ENCODE peak calls at places on chromosomes 16 and 17, in nine cellular contexts. S, H, I, Q, X, R, F, K and W are unnamed samples. For H3K4me1, the result is how much of the 10 kb centered on the place peaks cover.

GRCh38 chr17:14061666-14062560 is 7.4 kb upstream of the COX10 start:
- DNase-seq in S (no peak), H (no peak), I (no peak), Q (no peak), X (peak), R (no peak), F (no peak), K (peak), W (peak)

GRCh38 chr17:32487460-32488176 is 825 bp downstream of the CDK5R1 start:
- DNase-seq in S (no peak), H (peak), I (no peak), Q (peak), X (no peak), R (no peak), F (peak), K (no peak), W (no peak)

GRCh38 chr16:81440888-81441663 is 3.5 kb upstream of the CMIP start:
- DNase-seq in S (no peak), H (no peak), I (no peak), Q (no peak), X (no peak), R (no peak), F (no peak), K (no peak), W (no peak)

GRCh38 chr16:12208341-12209035 is 232.0 kb downstream of the SNX29 start:
- DNase-seq in S (no peak), H (no peak), I (no peak), Q (no peak), X (no peak), R (no peak), F (no peak), K (no peak), W (peak)

GRCh38 chr17:47879776-47880452 is 16.1 kb upstream of the SP2 start:
- DNase-seq in S (no peak), H (no peak), I (no peak), Q (no peak), X (no peak), R (no peak), F (no peak), K (no peak), W (no peak)

GRCh38 chr17:45241315-45242011 is 19.8 kb downstream of the FMNL1 start:
- DNase-seq in S (peak), H (peak), I (no peak), Q (no peak), X (peak), R (no peak), F (peak), K (no peak), W (no peak)

GRCh38 chr17:7781467-7781866 is 52.5 kb upstream of the KDM6B start:
- DNase-seq in S (no peak), H (no peak), I (peak), Q (no peak), X (no peak), R (no peak), F (no peak), K (no peak), W (no peak)

GRCh38 chr17:40526668-40527067 is 25.2 kb upstream of the TNS4 start:
- DNase-seq in S (no peak), H (no peak), I (no peak), Q (peak), X (no peak), R (no peak), F (no peak), K (peak), W (no peak)

GRCh38 chr17:76988796-76989195 is 120.6 kb downstream of the MGAT5B start:
- DNase-seq in S (no peak), H (no peak), I (no peak), Q (peak), X (no peak), R (no peak), F (no peak), K (no peak), W (no peak)

GRCh38 chr16:50099957-50100648 is 34.3 kb downstream of the HEATR3 start:
- DNase-seq in S (no peak), H (no peak), I (no peak), Q (no peak), X (peak), R (no peak), F (no peak), K (no peak), W (peak)

GRCh38 chr16:85767569-85767968 is 16.7 kb upstream of the C16orf74 start:
- DNase-seq in S (no peak), H (no peak), I (no peak), Q (no peak), X (no peak), R (peak), F (no peak), K (no peak), W (peak)

GRCh38 chr16:63714876-63715275 is 1407.0 kb downstream of the CDH11 start:
- DNase-seq in S (peak), H (no peak), I (no peak), Q (no peak), X (peak), R (no peak), F (no peak), K (no peak), W (no peak)

GRCh38 chr16:57042157-57043111 is 49.9 kb upstream of the CPNE2 start:
- DNase-seq in S (no peak), H (no peak), I (peak), Q (peak), X (no peak), R (no peak), F (no peak), K (no peak), W (peak)

GRCh38 chr16:89009343-89010209 is 32.6 kb upstream of the CBFA2T3 start:
- DNase-seq in S (no peak), H (peak), I (peak), Q (peak), X (no peak), R (no peak), F (no peak), K (no peak), W (no peak)

GRCh38 chr16:82732461-82732860 is 105.7 kb downstream of the CDH13 start:
- DNase-seq in S (no peak), H (no peak), I (no peak), Q (no peak), X (no peak), R (no peak), F (no peak), K (no peak), W (no peak)

GRCh38 chr17:81365148-81365600 is 30.1 kb upstream of the BAHCC1 start:
- DNase-seq in S (peak), H (peak), I (no peak), Q (peak), X (peak), R (no peak), F (peak), K (peak), W (peak)

GRCh38 chr16:30958164-30959083 is 870 bp downstream of the SETD1A start:
- DNase-seq in S (peak), H (peak), I (peak), Q (peak), X (no peak), R (no peak), F (no peak), K (peak), W (no peak)

GRCh38 chr17:34822007-34822737 is 139.1 kb downstream of the CCT6B start:
- DNase-seq in S (no peak), H (no peak), I (no peak), Q (no peak), X (no peak), R (no peak), F (no peak), K (no peak), W (no peak)

GRCh38 chr17:82745524-82745923 is 6.3 kb upstream of the TBCD start:
- DNase-seq in S (no peak), H (peak), I (no peak), Q (no peak), X (no peak), R (no peak), F (no peak), K (no peak), W (no peak)

GRCh38 chr16:12256880-12257279 is 280.3 kb downstream of the SNX29 start:
- DNase-seq in S (no peak), H (no peak), I (no peak), Q (no peak), X (no peak), R (no peak), F (no peak), K (no peak), W (peak)

GRCh38 chr17:82461827-82462524 is 3.4 kb downstream of the NARF start:
- DNase-seq in S (peak), H (no peak), I (no peak), Q (no peak), X (no peak), R (no peak), F (no peak), K (no peak), W (no peak)

GRCh38 chr17:45296003-45296832 is 20.6 kb downstream of the MAP3K14 start:
- DNase-seq in S (no peak), H (peak), I (peak), Q (peak), X (no peak), R (no peak), F (peak), K (no peak), W (peak)

GRCh38 chr16:84196101-84196500 is 5.1 kb downstream of the ADAD2 start:
- DNase-seq in S (no peak), H (no peak), I (no peak), Q (no peak), X (no peak), R (no peak), F (peak), K (no peak), W (no peak)

GRCh38 chr17:13750783-13751484 is 149.2 kb upstream of the HS3ST3A1 start:
- DNase-seq in S (no peak), H (no peak), I (no peak), Q (no peak), X (no peak), R (no peak), F (no peak), K (no peak), W (no peak)

GRCh38 chr17:61324540-61324868 is 75.1 kb upstream of the TBX2 start:
- DNase-seq in S (no peak), H (no peak), I (no peak), Q (no peak), X (no peak), R (peak), F (no peak), K (no peak), W (no peak)

GRCh38 chr17:61321344-61321743 is 78.3 kb upstream of the TBX2 start:
- DNase-seq in S (no peak), H (no peak), I (no peak), Q (no peak), X (no peak), R (no peak), F (no peak), K (no peak), W (no peak)

GRCh38 chr17:61322316-61323014 is 77.2 kb upstream of the TBX2 start:
- DNase-seq in S (no peak), H (no peak), I (no peak), Q (no peak), X (no peak), R (no peak), F (no peak), K (no peak), W (no peak)

GRCh38 chr17:61323696-61324539 is 75.7 kb upstream of the TBX2 start:
- DNase-seq in S (no peak), H (no peak), I (no peak), Q (no peak), X (no peak), R (no peak), F (no peak), K (no peak), W (no peak)

GRCh38 chr17:61323015-61323379 is 76.6 kb upstream of the TBX2 start:
- DNase-seq in S (no peak), H (no peak), I (no peak), Q (no peak), X (no peak), R (no peak), F (no peak), K (no peak), W (no peak)
- H3K27ac ChIP-seq in S (peak), H (peak), I (no peak), Q (no peak), X (peak), R (peak), F (peak), K (peak), W (no peak)

GRCh38 chr17:12362853-12363252 is 302.8 kb upstream of the MYOCD start:
- DNase-seq in S (no peak), H (no peak), I (no peak), Q (no peak), X (no peak), R (no peak), F (no peak), K (peak), W (no peak)

GRCh38 chr17:12358477-12358876 is 307.2 kb upstream of the MYOCD start:
- DNase-seq in S (no peak), H (peak), I (no peak), Q (no peak), X (no peak), R (no peak), F (peak), K (no peak), W (no peak)

GRCh38 chr17:12352127-12352526 is 313.6 kb upstream of the MYOCD start:
- DNase-seq in S (no peak), H (no peak), I (no peak), Q (no peak), X (no peak), R (no peak), F (no peak), K (no peak), W (no peak)

GRCh38 chr17:12357600-12357999 is 308.1 kb upstream of the MYOCD start:
- DNase-seq in S (no peak), H (no peak), I (no peak), Q (no peak), X (no peak), R (no peak), F (no peak), K (no peak), W (no peak)
- H3K4me1 ChIP-seq in S (under half), H (under half), I (under half), Q (under half), X (under half), R (under half), F (under half), K (under half), W (under half)

GRCh38 chr17:16120937-16121336 is 94.4 kb downstream of the NCOR1 start:
- DNase-seq in S (no peak), H (no peak), I (no peak), Q (no peak), X (no peak), R (no peak), F (peak), K (no peak), W (no peak)

GRCh38 chr17:16129441-16129840 is 85.9 kb downstream of the NCOR1 start:
- DNase-seq in S (no peak), H (no peak), I (no peak), Q (no peak), X (no peak), R (no peak), F (no peak), K (no peak), W (no peak)

GRCh38 chr17:16121915-16122314 is 93.4 kb downstream of the NCOR1 start:
- DNase-seq in S (no peak), H (no peak), I (no peak), Q (no peak), X (no peak), R (no peak), F (no peak), K (no peak), W (peak)

GRCh38 chr17:16122697-16123434 is 92.5 kb downstream of the NCOR1 start:
- DNase-seq in S (no peak), H (no peak), I (no peak), Q (no peak), X (no peak), R (no peak), F (no peak), K (no peak), W (peak)

DNA sequence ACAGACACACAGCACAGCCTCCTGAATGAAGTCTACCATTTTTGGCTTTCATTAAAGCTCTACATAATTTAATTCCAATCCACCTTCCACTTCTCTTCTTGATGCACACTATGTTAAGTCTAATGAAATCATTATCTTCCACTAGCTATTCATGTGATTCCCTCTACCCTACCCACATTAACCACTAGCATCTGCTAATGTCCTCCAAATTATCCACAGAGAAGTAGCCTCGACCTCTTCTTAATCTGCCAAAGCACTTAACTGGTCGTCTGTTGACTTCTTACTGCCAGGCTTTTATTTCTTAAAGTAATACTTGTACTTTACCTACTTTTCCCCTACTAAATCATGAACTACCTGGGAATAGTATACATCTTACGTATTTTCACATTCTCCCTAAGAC is 91.8 kb downstream of the NCOR1 start:
- DNase-seq in S (no peak), H (no peak), I (no peak), Q (no peak), X (no peak), R (no peak), F (no peak), K (no peak), W (no peak)
- H3K27ac ChIP-seq in S (no peak), H (no peak), I (no peak), Q (no peak), X (no peak), R (no peak), F (no peak), K (no peak), W (peak)

GRCh38 chr17:17770371-17771059 is 66.3 kb downstream of the SREBF1 start:
- DNase-seq in S (no peak), H (no peak), I (no peak), Q (no peak), X (no peak), R (no peak), F (peak), K (peak), W (no peak)
- H3K4me1 ChIP-seq in S (half or more), H (under half), I (under half), Q (half or more), X (under half), R (under half), F (under half), K (half or more), W (under half)